ENCODE peak calls at places on chromosomes 5 and 9, in ten cellular contexts. E is osteoblast, S is A549, G is stomach, H is ascending aorta, R is pancreas, T is Karpas-422, Z is hepatocyte, M is body of pancreas, P is spleen. X is an unnamed sample.

GRCh38 chr5:150321784-150322183 is 19.1 kb upstream of the ARSI start:
- DNase-seq in P (no peak), T (no peak), M (no peak), H (no peak), E (no peak), R (no peak), Z (no peak), G (no peak), S (no peak), X (no peak)

GRCh38 chr9:20865357-20865756 is 166.1 kb downstream of the HACD4 start:
- DNase-seq in R (no peak), T (no peak), P (no peak), G (no peak), M (no peak), E (no peak), H (no peak), Z (no peak), S (no peak), X (no peak)

GRCh38 chr5:80372780-80373179 is 35.1 kb upstream of the ZFYVE16 start:
- DNase-seq in E (no peak), H (no peak), S (no peak), Z (no peak), P (no peak), R (no peak), T (no peak), M (no peak), G (no peak), X (no peak)

GRCh38 chr9:128706045-128706444 is 3.7 kb downstream of the PKN3 start:
- DNase-seq in P (peak; percentile 49), E (no peak), R (no peak), T (no peak), Z (no peak), S (no peak), H (no peak), G (no peak), M (no peak), X (no peak)

GRCh38 chr5:56607551-56607950 is 207.8 kb upstream of the MAP3K1 start:
- DNase-seq in E (no peak), S (no peak), R (no peak), P (no peak), T (no peak), G (no peak), H (no peak), Z (peak; percentile 43), M (no peak), X (no peak)

GRCh38 chr5:65192326-65192725 is 289.4 kb downstream of the ADAMTS6 start:
- DNase-seq in S (no peak), P (no peak), G (no peak), E (no peak), H (no peak), T (no peak), R (no peak), M (no peak), Z (no peak), X (no peak)

GRCh38 chr5:67037171-67037570 is 159.4 kb downstream of the CD180 start:
- DNase-seq in Z (no peak), S (no peak), T (no peak), P (no peak), H (no peak), M (no peak), E (no peak), R (no peak), G (no peak), X (no peak)

GRCh38 chr9:111890254-111890791 is 6.3 kb upstream of the UGCG start:
- DNase-seq in G (no peak), R (no peak), P (no peak), S (no peak), Z (no peak), E (no peak), H (no peak), T (no peak), M (no peak), X (peak; percentile 85)

GRCh38 chr5:95591490-95591901 is 28.4 kb upstream of the GPR150 start:
- DNase-seq in P (no peak), G (no peak), E (peak; percentile 79), R (no peak), T (no peak), Z (no peak), H (no peak), M (no peak), S (no peak), X (no peak)

GRCh38 chr9:121947683-121948300 is 145.3 kb downstream of the TTLL11 start:
- DNase-seq in M (no peak), T (no peak), P (no peak), R (no peak), S (no peak), E (no peak), G (no peak), Z (no peak), H (no peak), X (no peak)

GRCh38 chr9:120032639-120033038 is 547.3 kb downstream of the CDK5RAP2 start:
- DNase-seq in G (no peak), H (no peak), S (no peak), Z (no peak), R (no peak), T (peak; percentile 47), P (no peak), E (no peak), M (no peak), X (no peak)

GRCh38 chr9:752681-753200 is 88.8 kb upstream of the DMRT1 start:
- DNase-seq in Z (no peak), P (no peak), R (no peak), H (no peak), M (no peak), G (no peak), S (no peak), E (no peak), T (no peak), X (no peak)

GRCh38 chr9:14275331-14275730 is 38.6 kb downstream of the NFIB start:
- DNase-seq in R (no peak), H (no peak), P (no peak), M (no peak), G (no peak), S (no peak), T (no peak), Z (no peak), E (no peak), X (no peak)

GRCh38 chr5:120217001-120217400 is 247.1 kb upstream of the PRR16 start:
- DNase-seq in T (no peak), E (no peak), P (no peak), R (no peak), H (no peak), S (no peak), G (no peak), Z (no peak), M (no peak), X (no peak)
- H3K9me3 ChIP-seq in T (no peaks in the 10 kb centered on the region), E (no peaks in the 10 kb centered on the region), P (no peaks in the 10 kb centered on the region), R (no peaks in the 10 kb centered on the region), H (no peaks in the 10 kb centered on the region), S (no peaks in the 10 kb centered on the region), G (no peaks in the 10 kb centered on the region), Z (no peaks in the 10 kb centered on the region), M (no peaks in the 10 kb centered on the region), X (no peaks in the 10 kb centered on the region)

GRCh38 chr5:92633821-92634220 is 947.2 kb downstream of the NR2F1-AS1 start:
- DNase-seq in E (no peak), S (no peak), R (no peak), P (no peak), G (no peak), H (no peak), Z (no peak), M (no peak), T (no peak), X (no peak)
- H3K27ac ChIP-seq in E (no peak overlapping the region), S (no peak overlapping the region), R (no peak overlapping the region), P (no peak overlapping the region), G (no peak overlapping the region), H (no peak overlapping the region), Z (peak overlapping the region; percentile 3), M (no peak overlapping the region), T (no peak overlapping the region), X (no peak overlapping the region)

GRCh38 chr9:89661391-89661949 is 56.7 kb downstream of the GADD45G start:
- DNase-seq in T (no peak), E (no peak), Z (peak; percentile 44), S (no peak), P (peak; percentile 83), G (peak; percentile 55), M (no peak), R (no peak), H (no peak), X (peak; percentile 79)

GRCh38 chr9:89663264-89663970 is 58.6 kb downstream of the GADD45G start:
- DNase-seq in M (no peak), G (no peak), T (no peak), E (no peak), R (no peak), S (no peak), Z (no peak), P (peak; percentile 18), H (no peak), X (no peak)

GRCh38 chr9:89662718-89663246 is 58.0 kb downstream of the GADD45G start:
- DNase-seq in S (no peak), M (no peak), T (no peak), H (no peak), Z (no peak), E (no peak), G (no peak), P (peak; percentile 66), R (no peak), X (no peak)

GRCh38 chr9:89660286-89660685 is 55.5 kb downstream of the GADD45G start:
- DNase-seq in S (no peak), T (no peak), E (no peak), Z (no peak), G (no peak), H (no peak), M (no peak), R (no peak), P (peak; percentile 79), X (no peak)

GRCh38 chr9:89661956-89662717 is 57.3 kb downstream of the GADD45G start:
- DNase-seq in T (no peak), E (peak; percentile 89), M (peak; percentile 99), R (peak; percentile 99), G (peak; percentile 99), Z (peak; percentile 96), P (peak; percentile 89), S (peak; percentile 87), H (peak; percentile 97), X (peak; percentile 99)
- H3K4me3 ChIP-seq in T (no peak overlapping the region), E (no peak overlapping the region), M (no peak overlapping the region), R (peak overlapping the region; percentile 1), G (peak overlapping the region; percentile 34), Z (no peak overlapping the region), P (peak overlapping the region; percentile 57), S (peak overlapping the region; percentile 38), H (peak overlapping the region; percentile 64), X (no peak overlapping the region)

GRCh38 chr5:44795496-44795895 is 13.3 kb upstream of the MRPS30 start:
- DNase-seq in T (no peak), S (no peak), P (no peak), H (no peak), Z (no peak), G (no peak), R (no peak), M (no peak), E (no peak), X (no peak)

GRCh38 chr5:44797723-44798122 is 11.0 kb upstream of the MRPS30 start:
- DNase-seq in P (no peak), S (no peak), T (no peak), M (no peak), R (no peak), G (no peak), Z (no peak), H (no peak), E (no peak), X (no peak)

DNA sequence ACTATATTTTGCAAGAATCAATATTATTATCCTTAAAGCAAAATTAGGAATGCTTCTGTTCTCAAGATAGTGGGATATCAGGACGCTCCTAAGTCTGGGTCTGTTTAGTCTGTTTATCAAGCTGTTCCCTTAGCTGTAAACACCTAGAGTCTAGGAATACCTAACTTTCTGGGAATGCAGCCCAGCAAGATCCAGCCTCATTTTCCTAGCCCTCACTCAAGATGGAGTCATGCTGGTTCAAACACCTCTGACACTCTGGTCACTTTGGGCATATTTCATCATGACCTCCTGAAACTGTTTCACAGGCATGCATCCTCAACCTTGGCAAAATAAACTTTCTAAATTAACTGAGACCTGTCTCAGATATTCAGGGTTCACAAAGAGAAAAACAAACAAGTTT is 14.4 kb upstream of the MRPS30 start:
- DNase-seq in E (no peak), H (no peak), T (no peak), M (no peak), G (no peak), S (no peak), R (no peak), P (no peak), Z (no peak), X (no peak)
- H3K9me3 ChIP-seq in E (no peaks in the 10 kb centered on the region), H (no peaks in the 10 kb centered on the region), T (peaks cover 32% of the 10 kb centered on the region), M (no peaks in the 10 kb centered on the region), G (peaks cover 33% of the 10 kb centered on the region), S (no peaks in the 10 kb centered on the region), R (no peaks in the 10 kb centered on the region), P (peaks cover 53% of the 10 kb centered on the region), Z (no peaks in the 10 kb centered on the region), X (peaks cover 1% of the 10 kb centered on the region)